ENCODE peak calls at places on chromosomes 16 and 17, in nine cellular contexts. G, J, Q, B, X, V, P, D and M are unnamed samples.
A peak's percentile ranks its signal among the peaks of the same experiment; 100 is the strongest.

GRCh38 chr17:56629450-56630187 is 36.1 kb downstream of the NOG start:
- DNase-seq in G (no peak), J (no peak), Q (no peak), B (peak; percentile 2), X (peak; percentile 9), V (peak; percentile 88), P (peak; percentile 62), D (no peak), M (peak; percentile 48)

GRCh38 chr17:74077231-74077630 is 126.2 kb upstream of the RPL38 start:
- DNase-seq in G (no peak), J (no peak), Q (no peak), B (no peak), X (no peak), V (no peak), P (no peak), D (no peak), M (no peak)

GRCh38 chr16:1101573-1102332 is 5.7 kb upstream of the C1QTNF8 start:
- DNase-seq in G (no peak), J (no peak), Q (no peak), B (no peak), X (no peak), V (no peak), P (no peak), D (no peak), M (no peak)

GRCh38 chr17:38735161-38735997 is 5.2 kb downstream of the CISD3 start:
- DNase-seq in G (peak; percentile 56), J (peak; percentile 57), Q (no peak), B (peak; percentile 44), X (no peak), V (peak; percentile 94), P (peak; percentile 85), D (peak; percentile 62), M (peak; percentile 84)

GRCh38 chr17:73609688-73610210 is 34.5 kb downstream of the SDK2 start:
- DNase-seq in G (no peak), J (no peak), Q (no peak), B (no peak), X (no peak), V (no peak), P (no peak), D (no peak), M (no peak)

GRCh38 chr16:19809121-19809635 is 75.5 kb downstream of the GPRC5B start:
- DNase-seq in G (no peak), J (peak; percentile 48), Q (no peak), B (no peak), X (no peak), V (no peak), P (no peak), D (peak; percentile 57), M (no peak)

GRCh38 chr17:79098282-79098867 is 23.8 kb downstream of the ENGASE start:
- DNase-seq in G (no peak), J (no peak), Q (no peak), B (no peak), X (no peak), V (peak; percentile 80), P (peak; percentile 47), D (no peak), M (no peak)

GRCh38 chr16:16009396-16009795 is 60.0 kb downstream of the ABCC1 start:
- DNase-seq in G (no peak), J (peak; percentile 98), Q (no peak), B (no peak), X (no peak), V (no peak), P (no peak), D (no peak), M (no peak)

GRCh38 chr17:82064433-82065192 is 991 bp downstream of the DUS1L start:
- DNase-seq in G (no peak), J (peak; percentile 42), Q (no peak), B (no peak), X (no peak), V (no peak), P (no peak), D (no peak), M (no peak)

GRCh38 chr16:8716592-8716991 is 42.2 kb downstream of the ABAT start:
- DNase-seq in G (no peak), J (no peak), Q (peak; percentile 75), B (no peak), X (no peak), V (no peak), P (no peak), D (no peak), M (no peak)

GRCh38 chr17:51507444-51507843 is 247.1 kb downstream of the UTP18 start:
- DNase-seq in G (no peak), J (no peak), Q (no peak), B (no peak), X (no peak), V (no peak), P (no peak), D (no peak), M (no peak)

GRCh38 chr17:11251561-11252107 is 10.6 kb downstream of the SHISA6 start:
- DNase-seq in G (no peak), J (peak; percentile 60), Q (no peak), B (no peak), X (no peak), V (no peak), P (no peak), D (no peak), M (no peak)
- TF ChIP-seq CTCF in G (no peak), J (no peak), Q (no peak), B (no peak), X (no peak), V (peak; percentile 53), P (no peak), D (no peak), M (no peak)

GRCh38 chr17:15883617-15884111 is 61.3 kb upstream of the ADORA2B start:
- DNase-seq in G (no peak), J (no peak), Q (no peak), B (peak; percentile 64), X (peak; percentile 60), V (no peak), P (no peak), D (no peak), M (no peak)

GRCh38 chr17:15885770-15886169 is 59.2 kb upstream of the ADORA2B start:
- DNase-seq in G (no peak), J (no peak), Q (no peak), B (no peak), X (no peak), V (no peak), P (no peak), D (no peak), M (no peak)

GRCh38 chr17:15882058-15882720 is 62.7 kb upstream of the ADORA2B start:
- DNase-seq in G (no peak), J (no peak), Q (no peak), B (no peak), X (no peak), V (peak; percentile 91), P (peak; percentile 58), D (no peak), M (peak; percentile 31)

GRCh38 chr17:15884731-15885130 is 60.2 kb upstream of the ADORA2B start:
- DNase-seq in G (no peak), J (no peak), Q (no peak), B (peak; percentile 67), X (no peak), V (no peak), P (no peak), D (no peak), M (no peak)

GRCh38 chr17:15882777-15883176 is 62.2 kb upstream of the ADORA2B start:
- DNase-seq in G (no peak), J (no peak), Q (no peak), B (no peak), X (no peak), V (no peak), P (no peak), D (no peak), M (peak; percentile 20)
- TF ChIP-seq CTCF in G (no peak), J (no peak), Q (no peak), B (no peak), X (no peak), V (no peak), P (no peak), D (no peak), M (no peak)

DNA sequence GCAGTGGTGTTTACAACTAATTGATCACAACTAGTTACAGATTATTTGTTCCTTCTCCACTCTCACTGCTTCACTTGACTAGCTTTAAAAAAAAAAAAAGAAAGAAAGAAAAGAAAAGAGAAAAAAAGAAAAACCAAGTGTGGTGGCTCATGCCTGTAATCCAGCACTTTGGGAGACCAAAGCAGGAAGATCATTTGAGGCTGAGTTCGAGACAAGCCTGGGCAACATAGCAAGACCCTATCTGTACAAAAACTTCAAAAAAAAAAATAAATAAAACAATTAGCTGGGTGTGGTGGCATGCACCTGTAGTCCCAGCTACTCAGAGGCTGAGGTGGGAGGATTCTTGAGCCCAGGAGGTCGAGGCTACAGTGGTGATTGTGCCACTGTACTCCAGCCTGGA is 4.2 kb downstream of the SNTB2 start:
- DNase-seq in G (no peak), J (no peak), Q (no peak), B (no peak), X (no peak), V (no peak), P (no peak), D (no peak), M (no peak)
- TF ChIP-seq CTCF in G (no peak), J (no peak), Q (no peak), B (no peak), X (no peak), V (no peak), P (no peak), D (no peak), M (no peak)

GRCh38 chr16:58307583-58308312 is 12.9 kb upstream of the PRSS54 start:
- DNase-seq in G (no peak), J (no peak), Q (no peak), B (no peak), X (no peak), V (no peak), P (no peak), D (no peak), M (no peak)

GRCh38 chr16:58301052-58301451 is 6.2 kb upstream of the PRSS54 start:
- DNase-seq in G (no peak), J (no peak), Q (no peak), B (no peak), X (no peak), V (no peak), P (no peak), D (no peak), M (no peak)

GRCh38 chr16:58306327-58306726 is 11.5 kb upstream of the PRSS54 start:
- DNase-seq in G (no peak), J (peak; percentile 4), Q (no peak), B (peak; percentile 58), X (peak; percentile 3), V (peak; percentile 58), P (peak; percentile 36), D (no peak), M (no peak)
- TF ChIP-seq CTCF in G (no peak), J (no peak), Q (no peak), B (peak; percentile 58), X (peak; percentile 58), V (peak; percentile 63), P (peak; percentile 19), D (no peak), M (peak; percentile 37)